ENCODE peak calls at places on chromosome 19, in five cellular contexts. One of them, this sample, is unnamed.
A peak's percentile ranks its signal among the peaks of the same experiment; 100 is the strongest.

GRCh38 chr19:41641879-41642485 is 15.1 kb upstream of the CEACAM4 start:
- DNase-seq in sigmoid colon: no peak
- DNase-seq in GM20000: peak; percentile 87
- DNase-seq in fibroblast of lung: peak; percentile 20
- DNase-seq in BE2C: peak; percentile 69
- DNase-seq in this sample: peak; percentile 54

GRCh38 chr19:5542665-5543064 is 25.1 kb downstream of the TINCR start:
- DNase-seq in sigmoid colon: no peak
- DNase-seq in GM20000: no peak
- DNase-seq in fibroblast of lung: no peak
- DNase-seq in BE2C: peak; percentile 32
- DNase-seq in this sample: no peak

GRCh38 chr19:23882493-23882892 is 32.2 kb upstream of the ZNF726 start:
- DNase-seq in sigmoid colon: no peak
- DNase-seq in GM20000: no peak
- DNase-seq in fibroblast of lung: no peak
- DNase-seq in BE2C: no peak
- DNase-seq in this sample: no peak

GRCh38 chr19:42455621-42456081 is 12.9 kb upstream of the CXCL17 start:
- DNase-seq in sigmoid colon: no peak
- DNase-seq in GM20000: no peak
- DNase-seq in fibroblast of lung: no peak
- DNase-seq in BE2C: no peak
- DNase-seq in this sample: no peak

GRCh38 chr19:8336072-8336569 is 6.9 kb downstream of the KANK3 start:
- DNase-seq in sigmoid colon: no peak
- DNase-seq in GM20000: no peak
- DNase-seq in fibroblast of lung: no peak
- DNase-seq in BE2C: no peak
- DNase-seq in this sample: no peak

GRCh38 chr19:36605101-36605838 is at the start of gene ZNF382:
- DNase-seq in sigmoid colon: peak; percentile 82
- DNase-seq in GM20000: peak; percentile 93
- DNase-seq in fibroblast of lung: peak; percentile 64
- DNase-seq in BE2C: peak; percentile 90
- DNase-seq in this sample: peak; percentile 61

GRCh38 chr19:21101511-21102242 is 19.7 kb downstream of the ZNF714 start:
- DNase-seq in sigmoid colon: no peak
- DNase-seq in GM20000: no peak
- DNase-seq in fibroblast of lung: peak; percentile 32
- DNase-seq in BE2C: no peak
- DNase-seq in this sample: no peak

GRCh38 chr19:6216236-6216995 is 63.4 kb downstream of the MLLT1 start:
- DNase-seq in sigmoid colon: peak; percentile 60
- DNase-seq in GM20000: no peak
- DNase-seq in fibroblast of lung: no peak
- DNase-seq in BE2C: peak; percentile 12
- DNase-seq in this sample: no peak

GRCh38 chr19:5038631-5039271 is 69.8 kb downstream of the KDM4B start:
- DNase-seq in sigmoid colon: no peak
- DNase-seq in GM20000: no peak
- DNase-seq in fibroblast of lung: no peak
- DNase-seq in BE2C: peak; percentile 44
- DNase-seq in this sample: peak; percentile 37

GRCh38 chr19:12825259-12826131 is 8.9 kb downstream of the RTBDN start:
- DNase-seq in sigmoid colon: no peak
- DNase-seq in GM20000: peak; percentile 53
- DNase-seq in fibroblast of lung: no peak
- DNase-seq in BE2C: peak; percentile 85
- DNase-seq in this sample: no peak

GRCh38 chr19:43618921-43619261 is 538 bp downstream of the ZNF428 start:
- DNase-seq in sigmoid colon: no peak
- DNase-seq in GM20000: peak; percentile 81
- DNase-seq in fibroblast of lung: no peak
- DNase-seq in BE2C: peak; percentile 58
- DNase-seq in this sample: peak; percentile 34

GRCh38 chr19:39223703-39224279 is 19.7 kb upstream of the SYCN start:
- DNase-seq in sigmoid colon: no peak
- DNase-seq in GM20000: no peak
- DNase-seq in fibroblast of lung: peak; percentile 21
- DNase-seq in BE2C: no peak
- DNase-seq in this sample: peak; percentile 26

GRCh38 chr19:2171349-2172145 is 7.8 kb downstream of the DOT1L start:
- DNase-seq in sigmoid colon: no peak
- DNase-seq in GM20000: peak; percentile 89
- DNase-seq in fibroblast of lung: peak; percentile 42
- DNase-seq in BE2C: peak; percentile 83
- DNase-seq in this sample: peak; percentile 47

GRCh38 chr19:18741124-18741493 is 50.0 kb downstream of the COMP start:
- DNase-seq in sigmoid colon: no peak
- DNase-seq in GM20000: no peak
- DNase-seq in fibroblast of lung: no peak
- DNase-seq in BE2C: peak; percentile 13
- DNase-seq in this sample: no peak

GRCh38 chr19:23116802-23117571 is at the start of gene ZNF730:
- DNase-seq in sigmoid colon: no peak
- DNase-seq in GM20000: peak; percentile 68
- DNase-seq in fibroblast of lung: peak; percentile 83
- DNase-seq in BE2C: peak; percentile 78
- DNase-seq in this sample: peak; percentile 83

GRCh38 chr19:7230826-7231225 is 63.4 kb downstream of the INSR start:
- DNase-seq in sigmoid colon: peak; percentile 92
- DNase-seq in GM20000: no peak
- DNase-seq in fibroblast of lung: no peak
- DNase-seq in BE2C: no peak
- DNase-seq in this sample: no peak

GRCh38 chr19:31969955-31970545 is 375.4 kb upstream of the ZNF507 start:
- DNase-seq in sigmoid colon: peak; percentile 71
- DNase-seq in GM20000: no peak
- DNase-seq in fibroblast of lung: no peak
- DNase-seq in BE2C: no peak
- DNase-seq in this sample: no peak

GRCh38 chr19:58409010-58409790 is 751 bp downstream of the ZNF584 start:
- DNase-seq in sigmoid colon: peak; percentile 68
- DNase-seq in GM20000: peak; percentile 34
- DNase-seq in fibroblast of lung: no peak
- DNase-seq in BE2C: peak; percentile 66
- DNase-seq in this sample: peak; percentile 35

GRCh38 chr19:1274852-1275259 is 474 bp upstream of the FAM174C start:
- DNase-seq in sigmoid colon: peak; percentile 77
- DNase-seq in GM20000: no peak
- DNase-seq in fibroblast of lung: no peak
- DNase-seq in BE2C: peak; percentile 58
- DNase-seq in this sample: no peak

GRCh38 chr19:28003543-28003942 is 1209.4 kb downstream of the UQCRFS1 start:
- DNase-seq in sigmoid colon: no peak
- DNase-seq in GM20000: no peak
- DNase-seq in fibroblast of lung: no peak
- DNase-seq in BE2C: no peak
- DNase-seq in this sample: no peak

DNA sequence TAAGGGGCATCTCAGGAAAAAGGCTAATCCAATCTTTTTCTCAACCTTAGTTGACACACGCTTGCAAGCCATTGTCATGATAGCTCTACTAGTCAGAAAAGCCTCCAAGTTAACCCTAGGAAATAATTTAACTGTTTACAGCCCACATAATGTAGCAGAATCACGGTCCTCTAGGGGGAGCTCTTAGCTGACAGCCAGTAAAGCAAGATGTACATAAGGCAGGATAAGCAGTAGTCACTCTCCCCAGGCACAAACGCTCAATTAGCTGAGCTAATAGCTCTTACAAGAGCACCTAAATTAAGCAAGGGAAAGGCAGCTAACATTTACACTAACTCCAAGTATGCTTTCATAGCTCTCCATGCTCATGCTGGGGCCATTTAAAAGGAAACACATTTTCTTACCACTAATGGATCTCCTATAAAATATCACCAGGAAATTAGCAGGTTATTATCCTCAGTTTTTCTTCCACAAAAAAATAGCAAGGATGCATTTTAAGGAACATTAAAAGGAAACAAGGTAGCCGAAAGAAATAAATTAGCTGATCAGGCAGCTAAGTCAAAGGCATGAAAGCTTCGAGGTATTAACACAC is 33.7 kb upstream of the ZSCAN5A start:
- DNase-seq in sigmoid colon: no peak
- DNase-seq in GM20000: no peak
- DNase-seq in fibroblast of lung: no peak
- DNase-seq in BE2C: peak; percentile 16
- DNase-seq in this sample: peak; percentile 15
- TF ChIP-seq CTCF in sigmoid colon: no peak
- TF ChIP-seq CTCF in GM20000: peak; percentile 37
- TF ChIP-seq CTCF in fibroblast of lung: peak; percentile 41
- TF ChIP-seq CTCF in BE2C: peak; percentile 49
- TF ChIP-seq CTCF in this sample: peak; percentile 39

GRCh38 chr19:38211206-38211605 is 12.8 kb downstream of the DPF1 start:
- DNase-seq in sigmoid colon: no peak
- DNase-seq in GM20000: no peak
- DNase-seq in fibroblast of lung: no peak
- DNase-seq in BE2C: no peak
- DNase-seq in this sample: no peak
- TF ChIP-seq CTCF in sigmoid colon: no peak
- TF ChIP-seq CTCF in GM20000: no peak
- TF ChIP-seq CTCF in fibroblast of lung: peak; percentile 15
- TF ChIP-seq CTCF in BE2C: no peak
- TF ChIP-seq CTCF in this sample: no peak

GRCh38 chr19:11453468-11454341 is 18.3 kb downstream of the PRKCSH start:
- DNase-seq in sigmoid colon: no peak
- DNase-seq in GM20000: peak; percentile 80
- DNase-seq in fibroblast of lung: no peak
- DNase-seq in BE2C: no peak
- DNase-seq in this sample: no peak

GRCh38 chr19:11451327-11451941 is 16.0 kb downstream of the PRKCSH start:
- DNase-seq in sigmoid colon: no peak
- DNase-seq in GM20000: no peak
- DNase-seq in fibroblast of lung: no peak
- DNase-seq in BE2C: no peak
- DNase-seq in this sample: no peak

GRCh38 chr19:11450570-11451326 is 15.3 kb downstream of the PRKCSH start:
- DNase-seq in sigmoid colon: no peak
- DNase-seq in GM20000: no peak
- DNase-seq in fibroblast of lung: no peak
- DNase-seq in BE2C: no peak
- DNase-seq in this sample: no peak

GRCh38 chr19:11452814-11453335 is 17.4 kb downstream of the PRKCSH start:
- DNase-seq in sigmoid colon: no peak
- DNase-seq in GM20000: no peak
- DNase-seq in fibroblast of lung: no peak
- DNase-seq in BE2C: no peak
- DNase-seq in this sample: no peak

GRCh38 chr19:11451942-11452813 is 16.7 kb downstream of the PRKCSH start:
- DNase-seq in sigmoid colon: no peak
- DNase-seq in GM20000: peak; percentile 87
- DNase-seq in fibroblast of lung: no peak
- DNase-seq in BE2C: no peak
- DNase-seq in this sample: no peak
- TF ChIP-seq CTCF in sigmoid colon: no peak
- TF ChIP-seq CTCF in GM20000: no peak
- TF ChIP-seq CTCF in fibroblast of lung: peak; percentile 20
- TF ChIP-seq CTCF in BE2C: peak; percentile 27
- TF ChIP-seq CTCF in this sample: no peak

GRCh38 chr19:15087182-15087581 is 5.2 kb downstream of the OR1I1 start:
- DNase-seq in sigmoid colon: peak; percentile 57
- DNase-seq in GM20000: no peak
- DNase-seq in fibroblast of lung: no peak
- DNase-seq in BE2C: no peak
- DNase-seq in this sample: no peak

GRCh38 chr19:15093001-15093400 is 11.0 kb downstream of the OR1I1 start:
- DNase-seq in sigmoid colon: no peak
- DNase-seq in GM20000: no peak
- DNase-seq in fibroblast of lung: no peak
- DNase-seq in BE2C: no peak
- DNase-seq in this sample: no peak

GRCh38 chr19:15096223-15096622 is 11.0 kb upstream of the SYDE1 start:
- DNase-seq in sigmoid colon: no peak
- DNase-seq in GM20000: no peak
- DNase-seq in fibroblast of lung: no peak
- DNase-seq in BE2C: no peak
- DNase-seq in this sample: no peak

GRCh38 chr19:15091918-15092753 is 10.1 kb downstream of the OR1I1 start:
- DNase-seq in sigmoid colon: peak; percentile 66
- DNase-seq in GM20000: peak; percentile 58
- DNase-seq in fibroblast of lung: peak; percentile 50
- DNase-seq in BE2C: peak; percentile 44
- DNase-seq in this sample: peak; percentile 76
- TF ChIP-seq CTCF in sigmoid colon: peak; percentile 40
- TF ChIP-seq CTCF in GM20000: peak; percentile 46
- TF ChIP-seq CTCF in fibroblast of lung: peak; percentile 63
- TF ChIP-seq CTCF in BE2C: peak; percentile 71
- TF ChIP-seq CTCF in this sample: peak; percentile 68

GRCh38 chr19:49315111-49315510 is 9.9 kb downstream of the SLC6A16 start:
- DNase-seq in sigmoid colon: no peak
- DNase-seq in GM20000: no peak
- DNase-seq in fibroblast of lung: no peak
- DNase-seq in BE2C: no peak
- DNase-seq in this sample: no peak
- TF ChIP-seq CTCF in sigmoid colon: no peak
- TF ChIP-seq CTCF in GM20000: no peak
- TF ChIP-seq CTCF in fibroblast of lung: no peak
- TF ChIP-seq CTCF in BE2C: no peak
- TF ChIP-seq CTCF in this sample: no peak

DNA sequence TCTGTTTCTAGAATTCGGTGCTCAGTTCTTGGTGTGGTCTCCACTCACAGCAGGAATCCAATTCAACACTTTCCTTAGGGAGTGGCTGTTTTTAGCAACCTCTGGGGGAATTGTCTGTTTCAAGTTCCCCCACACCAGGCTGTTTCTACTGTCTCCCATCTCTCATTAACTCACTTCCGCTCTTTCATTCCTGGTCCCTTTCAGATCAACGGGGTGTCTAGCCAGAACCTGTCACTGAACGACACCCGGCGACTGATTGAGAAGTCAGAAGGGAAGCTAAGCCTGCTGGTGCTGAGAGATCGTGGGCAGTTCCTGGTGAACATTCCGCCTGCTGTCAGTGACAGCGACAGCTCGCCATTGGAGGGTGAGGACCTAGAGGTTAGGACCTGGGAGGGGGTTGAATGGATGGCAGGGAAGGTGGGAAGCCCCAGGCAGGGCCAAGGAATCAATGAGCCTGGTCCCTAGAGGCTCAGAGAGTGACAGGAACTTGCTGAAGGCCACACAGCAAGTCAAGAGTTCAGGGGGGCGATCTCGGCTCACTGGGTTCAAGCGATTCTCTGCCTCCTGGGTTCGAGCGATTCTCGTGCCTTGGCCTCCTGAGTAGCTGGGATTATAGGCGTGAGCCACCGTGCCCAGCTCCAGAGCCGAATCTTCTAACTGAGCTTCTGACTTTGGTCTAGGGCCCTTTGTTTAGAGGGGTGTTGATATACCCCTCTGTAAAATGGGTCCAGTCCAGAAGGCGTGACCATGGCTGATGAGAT is 25.5 kb downstream of the TJP3 start:
- DNase-seq in sigmoid colon: no peak
- DNase-seq in GM20000: no peak
- DNase-seq in fibroblast of lung: no peak
- DNase-seq in BE2C: no peak
- DNase-seq in this sample: no peak
- TF ChIP-seq CTCF in sigmoid colon: no peak
- TF ChIP-seq CTCF in GM20000: no peak
- TF ChIP-seq CTCF in fibroblast of lung: no peak
- TF ChIP-seq CTCF in BE2C: no peak
- TF ChIP-seq CTCF in this sample: no peak